ENCODE peak calls at places on chromosomes 11 and 22, in nine cellular contexts. R is A549, Y is epithelial cell of esophagus, K is IMR-90, Z is psoas muscle, P is pancreas, O is left ventricle myocardium inferior, A is MM.1S, F is tibial nerve. N is an unnamed sample.
A peak's percentile ranks its signal among the peaks of the same experiment; 100 is the strongest.

GRCh38 chr22:22988785-22989184 is 81.5 kb upstream of the GNAZ start:
- DNase-seq in R (no peak), Y (no peak), K (no peak), Z (no peak), P (no peak), O (no peak), A (peak; percentile 60), F (no peak), N (no peak)

GRCh38 chr11:115364892-115365291 is 139.3 kb downstream of the CADM1 start:
- DNase-seq in R (no peak), Y (no peak), K (peak; percentile 25), Z (no peak), P (no peak), O (no peak), A (no peak), F (no peak), N (no peak)

GRCh38 chr11:105639527-105639926 is 29.7 kb downstream of the GRIA4 start:
- DNase-seq in R (no peak), Y (no peak), K (no peak), Z (no peak), P (no peak), O (no peak), A (no peak), F (no peak), N (no peak)

GRCh38 chr11:33375688-33376311 is 118.6 kb downstream of the HIPK3 start:
- DNase-seq in R (peak; percentile 19), Y (peak; percentile 38), K (peak; percentile 28), Z (no peak), P (no peak), O (no peak), A (peak; percentile 16), F (no peak), N (no peak)

GRCh38 chr22:20514658-20515406 is 7.4 kb downstream of the MED15 start:
- DNase-seq in R (no peak), Y (peak; percentile 97), K (peak; percentile 96), Z (peak; percentile 82), P (no peak), O (no peak), A (no peak), F (no peak), N (peak; percentile 88)

GRCh38 chr11:19816817-19817216 is 104.2 kb downstream of the NAV2 start:
- DNase-seq in R (no peak), Y (no peak), K (no peak), Z (no peak), P (no peak), O (no peak), A (no peak), F (no peak), N (no peak)

GRCh38 chr11:92886243-92886905 is 83.1 kb upstream of the MTNR1B start:
- DNase-seq in R (peak; percentile 38), Y (peak; percentile 77), K (peak; percentile 61), Z (no peak), P (no peak), O (no peak), A (peak; percentile 65), F (no peak), N (peak; percentile 50)

GRCh38 chr11:86710936-86711335 is 38.5 kb upstream of the ME3 start:
- DNase-seq in R (no peak), Y (no peak), K (no peak), Z (no peak), P (no peak), O (no peak), A (no peak), F (no peak), N (no peak)

GRCh38 chr22:33361581-33361980 is 303.4 kb upstream of the SYN3 start:
- DNase-seq in R (no peak), Y (no peak), K (peak; percentile 39), Z (no peak), P (no peak), O (no peak), A (no peak), F (no peak), N (no peak)

GRCh38 chr11:8440649-8441048 is 153.4 kb downstream of the STK33 start:
- DNase-seq in R (no peak), Y (no peak), K (no peak), Z (no peak), P (no peak), O (no peak), A (no peak), F (no peak), N (no peak)

GRCh38 chr22:46054091-46054877 is 77.3 kb upstream of the WNT7B start:
- DNase-seq in R (no peak), Y (peak; percentile 54), K (peak; percentile 45), Z (peak; percentile 75), P (peak; percentile 74), O (peak; percentile 83), A (peak; percentile 82), F (peak; percentile 58), N (peak; percentile 75)

GRCh38 chr11:103091441-103091809 is 535 bp downstream of the DCUN1D5 start:
- DNase-seq in R (peak; percentile 11), Y (peak; percentile 56), K (peak; percentile 41), Z (peak; percentile 20), P (peak; percentile 32), O (peak; percentile 31), A (peak; percentile 50), F (peak; percentile 14), N (peak; percentile 35)

GRCh38 chr11:76339217-76339616 is 41.7 kb downstream of the THAP12 start:
- DNase-seq in R (no peak), Y (no peak), K (no peak), Z (peak; percentile 78), P (no peak), O (peak; percentile 58), A (no peak), F (peak; percentile 58), N (peak; percentile 69)

GRCh38 chr11:1853376-1854131 is 670 bp downstream of the LSP1 start:
- DNase-seq in R (no peak), Y (no peak), K (no peak), Z (no peak), P (no peak), O (no peak), A (peak; percentile 19), F (no peak), N (no peak)

GRCh38 chr11:128412847-128413791 is 174.2 kb downstream of the ETS1 start:
- DNase-seq in R (peak; percentile 3), Y (peak; percentile 61), K (peak; percentile 74), Z (no peak), P (no peak), O (no peak), A (peak; percentile 45), F (no peak), N (no peak)

GRCh38 chr11:59283825-59284772 is 71.4 kb upstream of the MPEG1 start:
- DNase-seq in R (peak; percentile 22), Y (peak; percentile 63), K (peak; percentile 57), Z (no peak), P (no peak), O (no peak), A (peak; percentile 67), F (peak; percentile 23), N (peak; percentile 55)

GRCh38 chr11:113675003-113675471 is 31.1 kb downstream of the TMPRSS5 start:
- DNase-seq in R (no peak), Y (peak; percentile 54), K (peak; percentile 88), Z (no peak), P (no peak), O (no peak), A (no peak), F (no peak), N (no peak)

GRCh38 chr11:8959546-8960166 is 4.6 kb downstream of the TMEM9B start:
- DNase-seq in R (peak; percentile 81), Y (peak; percentile 81), K (peak; percentile 86), Z (no peak), P (peak; percentile 30), O (no peak), A (peak; percentile 82), F (no peak), N (no peak)

DNA sequence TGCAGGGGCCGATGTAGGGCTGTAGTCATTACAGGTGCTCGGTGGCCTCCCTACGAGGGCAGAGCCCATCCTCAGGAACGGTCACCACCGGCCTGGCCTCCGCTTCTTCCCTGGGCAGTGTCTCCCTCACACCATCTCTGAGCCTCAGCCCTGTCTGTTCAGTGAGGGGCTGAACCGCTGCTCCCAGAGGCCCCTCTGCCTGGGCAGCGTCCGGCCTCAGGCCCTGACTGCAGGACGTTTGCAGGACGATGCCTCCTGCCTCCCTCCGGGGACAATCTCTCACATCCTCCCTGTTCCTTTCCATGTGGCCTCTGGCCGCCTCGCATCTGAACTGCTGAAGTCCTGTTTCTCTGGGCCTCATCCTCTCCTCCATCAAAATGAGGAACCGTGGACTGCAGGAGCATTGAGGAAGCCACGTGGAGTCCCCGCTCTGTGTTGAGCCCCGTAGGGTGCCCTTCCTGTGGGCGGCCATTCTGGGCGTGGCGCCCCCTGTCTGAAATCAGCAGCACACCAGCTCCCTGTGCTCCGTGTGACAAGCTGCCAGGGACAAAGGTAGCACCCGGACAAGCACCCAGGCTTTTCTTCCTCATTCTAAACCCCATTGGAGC is 933.5 kb downstream of the BRD1 start:
- DNase-seq in R (peak; percentile 5), Y (no peak), K (no peak), Z (no peak), P (no peak), O (no peak), A (no peak), F (no peak), N (no peak)
- TF ChIP-seq CTCF in R (no peak), Y (no peak), K (no peak), Z (no peak), P (no peak), O (no peak), A (peak; percentile 30), F (peak; percentile 16), N (no peak)

GRCh38 chr11:118621898-118622375 is 14.5 kb downstream of the PHLDB1 start:
- DNase-seq in R (no peak), Y (no peak), K (no peak), Z (no peak), P (peak; percentile 18), O (no peak), A (no peak), F (no peak), N (no peak)
- H3K4me3 ChIP-seq in R (no peak overlapping the region), Y (peak overlapping the region; percentile 72), K (peak overlapping the region; percentile 87), Z (peak overlapping the region; percentile 68), P (no peak overlapping the region), O (peak overlapping the region; percentile 72), A (no peak overlapping the region), F (peak overlapping the region; percentile 42), N (no peak overlapping the region)

DNA sequence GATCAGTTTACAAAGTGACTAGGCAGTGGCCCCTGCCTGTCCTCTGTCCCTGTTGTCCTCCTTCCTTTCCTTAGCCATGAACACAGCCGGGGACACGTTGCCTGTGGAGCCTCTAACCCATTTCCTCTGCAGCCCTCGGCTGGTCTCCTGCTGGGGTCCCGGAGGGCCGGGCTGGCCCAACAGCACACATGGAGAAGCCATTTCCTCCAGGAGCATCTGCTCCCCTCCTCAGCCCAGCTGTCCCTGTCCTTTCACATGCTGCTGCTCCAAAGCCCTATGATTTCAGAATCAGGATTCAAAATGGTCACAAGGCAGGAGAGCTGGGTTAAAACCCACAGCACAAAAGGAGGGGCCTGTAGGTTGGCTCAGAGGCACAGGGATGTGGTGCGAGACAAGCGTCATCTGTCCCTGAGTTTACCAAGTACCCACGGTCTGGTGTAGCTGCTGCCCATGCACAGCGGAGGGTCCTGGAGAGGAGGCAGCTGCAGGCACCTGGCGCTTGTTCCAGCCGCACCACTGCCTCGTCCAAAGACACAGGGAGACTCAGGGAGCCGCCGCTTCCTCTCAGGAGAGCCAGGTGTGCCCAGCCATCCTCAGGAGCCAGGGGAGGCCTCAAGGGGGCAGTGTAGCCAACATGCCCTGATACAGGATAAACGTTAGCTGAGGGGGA is 4.1 kb upstream of the VSIG10L2 start:
- DNase-seq in R (peak; percentile 55), Y (peak; percentile 57), K (peak; percentile 19), Z (peak; percentile 54), P (peak; percentile 48), O (peak; percentile 61), A (peak; percentile 59), F (no peak), N (no peak)
- TF ChIP-seq CTCF in R (peak; percentile 57), Y (peak; percentile 89), K (peak; percentile 57), Z (peak; percentile 67), P (peak; percentile 53), O (peak; percentile 77), A (peak; percentile 90), F (peak; percentile 53), N (peak; percentile 51)

GRCh38 chr11:110818032-110818687 is 105.9 kb upstream of the ARHGAP20 start:
- DNase-seq in R (no peak), Y (peak; percentile 76), K (peak; percentile 60), Z (no peak), P (no peak), O (no peak), A (no peak), F (no peak), N (no peak)
- H3K4me3 ChIP-seq in R (no peak overlapping the region), Y (no peak overlapping the region), K (no peak overlapping the region), Z (no peak overlapping the region), P (no peak overlapping the region), O (no peak overlapping the region), A (no peak overlapping the region), F (no peak overlapping the region), N (no peak overlapping the region)